ENCODE peak calls at places on chromosome 15, in five cellular contexts. H is NCI-H748 treated with DMSO at 0.1 percent for 48 hours, V is HTR-8/SVneo, L is T-helper 2 cell, K is AG08395. R is an unnamed sample.

GRCh38 chr15:73716417-73716816 is 32.2 kb downstream of the CD276 start:
- DNase-seq in H (no peak), V (no peak), L (no peak), K (no peak), R (no peak)

GRCh38 chr15:40064231-40064894 is 25.4 kb upstream of the SRP14 start:
- DNase-seq in H (no peak), V (peak), L (no peak), K (peak), R (peak)

GRCh38 chr15:58934521-58934920 is 1.0 kb upstream of the SLTM start:
- DNase-seq in H (no peak), V (no peak), L (no peak), K (no peak), R (no peak)

GRCh38 chr15:70522323-70522966 is 240.9 kb downstream of the UACA start:
- DNase-seq in H (no peak), V (no peak), L (no peak), K (no peak), R (no peak)

GRCh38 chr15:75195766-75196241 is 5.9 kb upstream of the C15orf39 start:
- DNase-seq in H (peak), V (no peak), L (no peak), K (no peak), R (no peak)

GRCh38 chr15:64582202-64582601 is 121.8 kb downstream of the ZNF609 start:
- DNase-seq in H (no peak), V (no peak), L (no peak), K (no peak), R (no peak)

GRCh38 chr15:31353931-31354330 is 27.3 kb downstream of the KLF13 start:
- DNase-seq in H (no peak), V (no peak), L (no peak), K (peak), R (no peak)

GRCh38 chr15:67240235-67241131 is 14.0 kb downstream of the AAGAB start:
- DNase-seq in H (peak), V (peak), L (no peak), K (no peak), R (peak)

GRCh38 chr15:50676799-50677483 is 9.7 kb downstream of the TRPM7 start:
- DNase-seq in H (no peak), V (peak), L (no peak), K (peak), R (no peak)

GRCh38 chr15:33126559-33127290 is 67.8 kb downstream of the FMN1 start:
- DNase-seq in H (peak), V (peak), L (no peak), K (peak), R (peak)

GRCh38 chr15:79065744-79066376 is 24.7 kb downstream of the RASGRF1 start:
- DNase-seq in H (no peak), V (no peak), L (no peak), K (no peak), R (no peak)

GRCh38 chr15:82128401-82129143 is 82.8 kb upstream of the MEX3B start:
- DNase-seq in H (no peak), V (no peak), L (no peak), K (peak), R (no peak)

GRCh38 chr15:45449878-45450277 is 71.5 kb upstream of the GATM start:
- DNase-seq in H (no peak), V (no peak), L (no peak), K (no peak), R (no peak)